ENCODE peak calls at places on chromosomes 6 and 20, in four cellular contexts. G is H9, V is mesendoderm, M is IMR-90. R is an unnamed sample.

GRCh38 chr20:16397053-16397452 is 176.2 kb downstream of the KIF16B start:
- DNase-seq in M (no peak), G (no peak), V (no peak), R (no peak)

GRCh38 chr20:11352041-11352440 is 565.7 kb upstream of the BTBD3 start:
- DNase-seq in G (no peak), V (no peak), M (no peak), R (no peak)

GRCh38 chr6:90598192-90598951 is 11.5 kb upstream of the MAP3K7 start:
- DNase-seq in V (no peak), G (no peak), M (no peak), R (no peak)

GRCh38 chr6:37536462-37537225 is 37.0 kb upstream of the CCDC167 start:
- DNase-seq in M (no peak), G (peak; percentile 54), V (peak; percentile 61), R (no peak)

GRCh38 chr6:5094327-5094726 is 9.2 kb downstream of the PPP1R3G start:
- DNase-seq in V (no peak), G (no peak), M (peak; percentile 98), R (no peak)

GRCh38 chr6:95658896-95659295 is 81.6 kb downstream of the MANEA start:
- DNase-seq in G (no peak), M (no peak), V (peak; percentile 12), R (no peak)

GRCh38 chr6:127392301-127392700 is 48.9 kb upstream of the ECHDC1 start:
- DNase-seq in V (no peak), M (no peak), G (no peak), R (no peak)

GRCh38 chr20:22523499-22524392 is 60.6 kb downstream of the FOXA2 start:
- DNase-seq in M (no peak), G (no peak), V (peak; percentile 71), R (no peak)

GRCh38 chr6:19204445-19204844 is 632.7 kb upstream of the ID4 start:
- DNase-seq in V (peak; percentile 39), G (no peak), M (no peak), R (no peak)

GRCh38 chr6:128057541-128058335 is 156.9 kb upstream of the THEMIS start:
- DNase-seq in V (no peak), M (peak; percentile 61), G (no peak), R (no peak)

GRCh38 chr6:13689511-13690256 is 22.0 kb downstream of the RANBP9 start:
- DNase-seq in V (no peak), G (no peak), M (no peak), R (no peak)

GRCh38 chr6:146997062-146997461 is 207.2 kb upstream of the STXBP5 start:
- DNase-seq in M (peak; percentile 90), G (no peak), V (no peak), R (no peak)

GRCh38 chr6:42166444-42167141 is 6.6 kb upstream of the GUCA1A start:
- DNase-seq in M (peak; percentile 55), G (peak; percentile 91), V (peak; percentile 94), R (peak; percentile 97)

GRCh38 chr6:152391179-152391880 is 245.8 kb downstream of the SYNE1 start:
- DNase-seq in M (peak; percentile 17), V (no peak), G (no peak), R (no peak)

GRCh38 chr6:43790031-43790430 is 20.0 kb downstream of the VEGFA start:
- DNase-seq in M (no peak), G (no peak), V (no peak), R (no peak)

GRCh38 chr6:151784441-151785214 is 22.9 kb upstream of the ESR1 start:
- DNase-seq in V (no peak), M (no peak), G (no peak), R (no peak)

GRCh38 chr6:404685-405423 is 13.3 kb downstream of the IRF4 start:
- DNase-seq in G (no peak), M (no peak), V (no peak), R (no peak)

GRCh38 chr6:132401120-132401940 is at the start of gene MOXD1:
- DNase-seq in M (peak; percentile 37), V (peak; percentile 64), G (peak; percentile 59), R (no peak)

GRCh38 chr6:6331393-6331792 is 10.9 kb upstream of the F13A1 start:
- DNase-seq in V (no peak), M (no peak), G (no peak), R (no peak)

GRCh38 chr6:135411339-135411738 is 86.2 kb downstream of the AHI1 start:
- DNase-seq in M (no peak), G (no peak), V (no peak), R (no peak)

GRCh38 chr6:170162011-170162770 is 128.7 kb downstream of the DLL1 start:
- DNase-seq in V (no peak), M (no peak), G (no peak), R (no peak)

GRCh38 chr20:39089797-39090196 is 127.7 kb downstream of the DHX35 start:
- DNase-seq in G (no peak), V (no peak), M (no peak), R (no peak)

GRCh38 chr20:58712823-58713731 is 20.5 kb downstream of the NPEPL1 start:
- DNase-seq in M (no peak), V (no peak), G (peak; percentile 20), R (no peak)

GRCh38 chr6:43428874-43429273 is 1.5 kb downstream of the ABCC10 start:
- DNase-seq in V (no peak), G (no peak), M (no peak), R (no peak)

GRCh38 chr6:124057448-124057847 is 253.8 kb downstream of the NKAIN2 start:
- DNase-seq in V (no peak), G (no peak), M (no peak), R (no peak)

GRCh38 chr20:36092424-36093024 is 62.0 kb upstream of the EPB41L1 start:
- DNase-seq in M (no peak), V (peak; percentile 36), G (peak; percentile 32), R (peak; percentile 61)

GRCh38 chr6:7237653-7238190 is 75.3 kb downstream of the SSR1 start:
- DNase-seq in G (no peak), M (peak; percentile 41), V (peak; percentile 26), R (no peak)

GRCh38 chr6:3542032-3542640 is 85.3 kb upstream of the SLC22A23 start:
- DNase-seq in M (no peak), V (no peak), G (no peak), R (peak; percentile 32)
- H3K56ac ChIP-seq in M (no peak overlapping the region), V (no peak overlapping the region), G (no peak overlapping the region), R (no peak overlapping the region)

GRCh38 chr6:158808918-158809678 is 10.1 kb downstream of the EZR start:
- DNase-seq in G (no peak), V (no peak), M (no peak), R (no peak)

GRCh38 chr6:158808442-158808833 is 10.7 kb downstream of the EZR start:
- DNase-seq in G (no peak), V (no peak), M (no peak), R (no peak)

GRCh38 chr6:158807515-158808441 is 11.4 kb downstream of the EZR start:
- DNase-seq in V (peak; percentile 40), G (no peak), M (no peak), R (no peak)

GRCh38 chr6:158803733-158804143 is 15.4 kb downstream of the EZR start:
- DNase-seq in G (no peak), M (no peak), V (peak; percentile 51), R (no peak)

DNA sequence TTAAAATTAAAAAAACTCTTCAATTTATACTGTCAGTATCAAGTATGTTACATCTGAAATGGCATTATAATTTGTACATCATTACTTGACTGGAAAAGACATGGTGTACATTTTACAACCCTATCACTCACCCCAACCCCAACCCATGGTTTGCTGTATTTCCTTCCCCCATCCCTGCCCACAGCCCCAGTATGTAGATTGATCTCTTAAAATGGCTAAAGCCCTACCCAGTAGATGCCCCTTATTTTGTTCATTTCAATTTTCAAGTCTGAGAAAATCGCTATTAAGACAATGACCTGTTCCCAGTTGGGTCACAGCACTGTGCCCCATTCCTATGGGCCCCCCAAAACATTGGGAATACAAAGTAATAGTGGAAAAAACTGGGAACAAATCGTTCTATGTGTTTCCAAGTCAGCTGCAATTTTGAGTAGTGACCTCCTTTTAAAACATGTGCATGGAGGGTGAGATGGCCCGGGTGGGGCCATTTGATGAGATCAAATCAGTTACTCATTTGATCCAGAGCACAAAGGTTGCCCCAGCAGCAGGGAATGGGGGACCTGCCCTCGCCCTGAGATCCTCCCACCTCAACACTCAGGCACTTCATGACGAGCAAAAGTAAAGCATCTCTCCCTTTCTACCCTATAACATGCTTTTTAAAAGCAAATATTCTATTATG is 13.3 kb downstream of the EZR start:
- DNase-seq in V (no peak), G (no peak), M (no peak), R (no peak)
- H2BK5ac ChIP-seq in V (no peak overlapping the region), G (no peak overlapping the region), M (no peak overlapping the region), R (no peak overlapping the region)

GRCh38 chr20:63522981-63523611 is 2.5 kb downstream of the PPDPF start:
- DNase-seq in V (no peak), G (no peak), M (no peak), R (no peak)

GRCh38 chr20:63520594-63520938 is at the start of gene PPDPF:
- DNase-seq in M (peak; percentile 72), V (peak; percentile 84), G (no peak), R (peak; percentile 39)

GRCh38 chr20:63522091-63522868 is 1.7 kb downstream of the PPDPF start:
- DNase-seq in M (no peak), V (no peak), G (no peak), R (peak; percentile 47)

GRCh38 chr20:63520939-63521601 is 505 bp downstream of the PPDPF start:
- DNase-seq in G (peak; percentile 54), M (peak; percentile 53), V (peak; percentile 73), R (peak; percentile 79)

GRCh38 chr20:63521602-63522001 is 1.0 kb downstream of the PPDPF start:
- DNase-seq in M (no peak), V (no peak), G (peak; percentile 51), R (no peak)
- H3K56ac ChIP-seq in M (no peak overlapping the region), V (peak overlapping the region; percentile 95), G (no peak overlapping the region), R (no peak overlapping the region)

DNA sequence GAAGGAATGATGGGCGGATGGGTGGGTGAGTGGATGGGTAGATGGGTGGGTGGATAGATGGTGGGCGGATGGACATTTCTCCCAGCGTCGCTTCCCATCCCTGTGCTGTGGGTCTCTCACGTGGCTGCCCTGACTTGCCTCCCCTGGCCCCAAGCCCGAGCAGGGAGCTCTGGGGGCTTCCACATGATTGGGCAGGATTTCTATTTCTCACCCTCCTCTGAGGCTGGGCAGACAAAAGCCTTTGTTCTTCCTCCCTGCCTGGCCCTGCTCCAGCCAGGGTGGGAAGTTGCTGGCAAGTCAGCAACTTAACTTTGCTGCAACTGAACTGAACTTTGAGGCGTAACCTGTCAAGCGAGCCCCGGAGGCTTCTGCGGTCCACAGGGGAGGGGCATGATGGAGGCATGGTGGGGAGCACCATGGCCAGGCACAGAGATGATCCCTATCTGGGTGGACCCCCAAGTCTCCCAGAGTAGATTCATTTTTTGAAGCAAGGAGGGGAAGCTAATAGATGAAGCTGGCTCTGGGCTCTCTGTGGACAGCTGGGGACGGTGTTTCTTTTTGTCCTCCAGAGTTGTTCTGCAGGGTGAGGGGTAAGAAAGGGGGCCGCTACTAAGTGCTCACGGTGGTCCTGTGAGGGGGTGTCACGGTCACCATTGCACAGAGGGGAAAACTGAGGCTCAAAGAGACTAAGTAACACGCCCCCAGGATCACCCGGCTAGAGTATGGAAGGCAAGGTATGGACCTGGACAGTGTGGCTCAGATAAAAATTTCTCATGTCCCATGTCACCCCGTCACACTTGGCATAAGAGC is 140.1 kb downstream of the CEBPB start:
- DNase-seq in G (no peak), M (no peak), V (no peak), R (no peak)
- H2BK5ac ChIP-seq in G (no peak overlapping the region), M (no peak overlapping the region), V (no peak overlapping the region), R (no peak overlapping the region)

GRCh38 chr20:922781-923180 is 6.6 kb upstream of the ANGPT4 start:
- DNase-seq in V (no peak), M (no peak), G (no peak), R (no peak)
- H3K56ac ChIP-seq in V (no peak overlapping the region), M (no peak overlapping the region), G (no peak overlapping the region), R (no peak overlapping the region)